ENCODE peak calls at places on chromosomes 7 and 10, in eight cellular contexts. H is left ventricle myocardium inferior; K is CD8-positive, alpha-beta T cell; Z is CD4-positive, alpha-beta T cell; M is A549; Q is heart right ventricle; J is RWPE1; A is aorta. T is an unnamed sample.

GRCh38 chr7:50792342-50793114 is 9.8 kb upstream of the GRB10 start:
- DNase-seq in H (peak), K (no peak), Z (no peak), M (peak), Q (peak), J (no peak), A (peak), T (no peak)

GRCh38 chr7:151926336-151926712 is 29.9 kb upstream of the GALNTL5 start:
- DNase-seq in H (no peak), K (no peak), Z (no peak), M (no peak), Q (no peak), J (no peak), A (no peak), T (no peak)

GRCh38 chr10:78802866-78803265 is 265.9 kb upstream of the ZMIZ1 start:
- DNase-seq in H (peak), K (no peak), Z (no peak), M (no peak), Q (peak), J (peak), A (peak), T (no peak)

GRCh38 chr10:15859531-15859864 is 809 bp downstream of the MINDY3 start:
- DNase-seq in H (no peak), K (no peak), Z (no peak), M (no peak), Q (no peak), J (no peak), A (no peak), T (no peak)

GRCh38 chr7:96739609-96740008 is 30.0 kb upstream of the SEM1 start:
- DNase-seq in H (no peak), K (no peak), Z (no peak), M (no peak), Q (no peak), J (no peak), A (no peak), T (no peak)

GRCh38 chr7:98836811-98837631 is 32.8 kb downstream of the TMEM130 start:
- DNase-seq in H (peak), K (no peak), Z (no peak), M (peak), Q (no peak), J (peak), A (no peak), T (no peak)

GRCh38 chr7:84231157-84231556 is 36.6 kb upstream of the SEMA3A start:
- DNase-seq in H (no peak), K (no peak), Z (no peak), M (no peak), Q (no peak), J (no peak), A (no peak), T (no peak)

GRCh38 chr10:79454259-79454658 is 8.8 kb upstream of the ZCCHC24 start:
- DNase-seq in H (no peak), K (no peak), Z (no peak), M (no peak), Q (no peak), J (peak), A (no peak), T (no peak)

GRCh38 chr10:60200012-60200681 is 189.5 kb downstream of the ANK3 start:
- DNase-seq in H (no peak), K (no peak), Z (no peak), M (no peak), Q (no peak), J (no peak), A (no peak), T (no peak)

GRCh38 chr7:150716368-150716767 is at the start of gene GIMAP1:
- DNase-seq in H (peak), K (peak), Z (peak), M (no peak), Q (peak), J (no peak), A (peak), T (no peak)

GRCh38 chr7:41188163-41189130 is 514.4 kb downstream of the INHBA start:
- DNase-seq in H (no peak), K (no peak), Z (no peak), M (no peak), Q (no peak), J (peak), A (no peak), T (no peak)

GRCh38 chr7:70975816-70976215 is 156.1 kb upstream of the GALNT17 start:
- DNase-seq in H (no peak), K (no peak), Z (no peak), M (no peak), Q (no peak), J (no peak), A (no peak), T (no peak)

GRCh38 chr7:3267928-3268690 is 32.9 kb upstream of the SDK1 start:
- DNase-seq in H (no peak), K (no peak), Z (no peak), M (peak), Q (no peak), J (peak), A (no peak), T (no peak)

GRCh38 chr10:47260505-47261111 is 39.4 kb upstream of the GDF10 start:
- DNase-seq in H (no peak), K (no peak), Z (no peak), M (no peak), Q (no peak), J (no peak), A (no peak), T (no peak)

GRCh38 chr7:77797734-77798393 is 370 bp downstream of the TMEM60 start:
- DNase-seq in H (peak), K (no peak), Z (no peak), M (no peak), Q (no peak), J (peak), A (no peak), T (peak)

GRCh38 chr7:157904211-157904865 is 567.5 kb downstream of the DNAJB6 start:
- DNase-seq in H (no peak), K (no peak), Z (no peak), M (no peak), Q (no peak), J (no peak), A (no peak), T (no peak)

GRCh38 chr10:13808556-13809391 is 222.0 kb downstream of the PRPF18 start:
- DNase-seq in H (no peak), K (no peak), Z (no peak), M (no peak), Q (no peak), J (no peak), A (no peak), T (no peak)

GRCh38 chr7:49635800-49636199 is 137.6 kb upstream of the VWC2 start:
- DNase-seq in H (no peak), K (no peak), Z (no peak), M (no peak), Q (no peak), J (no peak), A (no peak), T (no peak)

GRCh38 chr7:87944547-87944946 is 10.5 kb downstream of the ADAM22 start:
- DNase-seq in H (no peak), K (no peak), Z (no peak), M (no peak), Q (no peak), J (no peak), A (no peak), T (no peak)

GRCh38 chr10:78983608-78984007 is 85.2 kb upstream of the ZMIZ1 start:
- DNase-seq in H (no peak), K (no peak), Z (no peak), M (no peak), Q (no peak), J (no peak), A (no peak), T (no peak)

GRCh38 chr10:112347709-112348671 is 25.9 kb upstream of the ACSL5 start:
- DNase-seq in H (no peak), K (no peak), Z (no peak), M (no peak), Q (no peak), J (no peak), A (no peak), T (no peak)
- H3K27ac ChIP-seq in H (no peak), K (no peak), Z (no peak), M (no peak), Q (no peak), J (no peak), A (no peak), T (no peak)

GRCh38 chr10:122056431-122057094 is 67.6 kb downstream of the TACC2 start:
- DNase-seq in H (no peak), K (no peak), Z (no peak), M (no peak), Q (no peak), J (peak), A (no peak), T (no peak)
- H3K27ac ChIP-seq in H (peak), K (no peak), Z (no peak), M (peak), Q (no peak), J (peak), A (no peak), T (no peak)

DNA sequence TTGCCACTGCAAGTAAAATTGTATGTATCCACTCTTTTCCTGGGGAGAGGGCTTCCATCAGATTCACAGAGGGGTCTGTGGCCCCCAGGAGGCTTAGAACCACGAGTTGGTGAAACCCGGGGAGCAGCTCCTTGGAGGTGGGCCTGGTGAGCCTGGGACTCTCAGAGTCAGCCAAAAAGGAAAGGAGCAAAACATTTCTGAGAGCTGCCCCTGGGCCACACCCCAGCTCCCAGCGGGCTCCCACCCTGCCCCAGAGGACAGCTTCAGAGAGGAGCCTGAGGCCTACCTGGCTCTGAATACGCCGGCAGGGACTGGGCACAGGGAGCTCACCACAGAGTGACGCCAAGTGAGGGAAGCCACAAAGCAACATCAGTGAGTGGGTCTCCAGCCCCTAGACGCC is 56.9 kb downstream of the SH3PXD2A start:
- DNase-seq in H (peak), K (no peak), Z (no peak), M (no peak), Q (no peak), J (no peak), A (no peak), T (no peak)
- H3K27ac ChIP-seq in H (no peak), K (no peak), Z (no peak), M (no peak), Q (no peak), J (peak), A (no peak), T (no peak)

GRCh38 chr10:103884681-103885139 is 29.3 kb upstream of the SH3PXD2A start:
- DNase-seq in H (no peak), K (no peak), Z (no peak), M (peak), Q (peak), J (peak), A (no peak), T (peak)
- H3K27ac ChIP-seq in H (peak), K (no peak), Z (no peak), M (peak), Q (no peak), J (peak), A (peak), T (no peak)

DNA sequence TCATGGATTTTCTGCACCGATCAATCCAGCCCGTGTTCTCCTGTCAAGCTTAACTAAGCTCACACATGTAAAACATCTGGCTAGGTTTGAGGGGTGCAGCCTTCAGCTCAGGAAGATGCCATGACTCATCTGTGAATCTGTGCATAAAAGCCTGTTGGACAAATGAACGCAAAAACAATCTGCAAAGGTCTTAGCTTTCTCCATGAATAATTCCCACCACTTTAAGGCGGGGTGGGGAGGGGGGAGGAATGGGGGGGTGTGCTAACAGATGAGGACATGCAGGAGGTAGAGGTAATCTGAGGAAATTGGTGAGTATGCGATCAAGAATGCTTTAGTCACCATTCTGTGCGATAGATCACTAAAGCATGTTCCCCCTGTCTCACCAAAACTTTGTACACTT is 4.8 kb downstream of the DOCK4 start:
- DNase-seq in H (no peak), K (no peak), Z (no peak), M (no peak), Q (no peak), J (peak), A (no peak), T (no peak)
- H3K27ac ChIP-seq in H (no peak), K (no peak), Z (no peak), M (peak), Q (no peak), J (no peak), A (no peak), T (no peak)

GRCh38 chr10:76962851-76963250 is 674.8 kb downstream of the KCNMA1 start:
- DNase-seq in H (no peak), K (no peak), Z (no peak), M (no peak), Q (no peak), J (no peak), A (no peak), T (no peak)

DNA sequence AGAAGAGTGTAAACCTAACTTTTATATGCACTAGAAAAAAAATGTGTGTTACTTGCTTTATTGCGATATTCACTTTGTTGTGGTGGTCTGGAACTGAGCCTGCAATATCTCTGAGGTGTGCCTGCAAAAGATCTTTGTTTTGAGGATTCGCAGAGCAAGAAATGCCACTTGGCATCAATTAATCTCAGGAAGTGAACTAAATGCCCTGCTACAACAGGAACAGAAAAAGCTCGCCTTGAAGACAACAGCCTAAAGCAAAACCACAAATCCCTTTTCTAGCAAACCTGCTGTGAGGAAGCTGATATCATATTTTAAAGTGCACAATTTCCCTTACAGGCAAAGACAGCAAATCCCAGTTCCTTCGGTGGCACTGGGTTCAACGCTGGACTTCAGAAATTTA is 675.8 kb downstream of the KCNMA1 start:
- DNase-seq in H (no peak), K (no peak), Z (no peak), M (no peak), Q (no peak), J (no peak), A (no peak), T (no peak)
- H3K27ac ChIP-seq in H (no peak), K (no peak), Z (no peak), M (no peak), Q (no peak), J (no peak), A (no peak), T (no peak)

DNA sequence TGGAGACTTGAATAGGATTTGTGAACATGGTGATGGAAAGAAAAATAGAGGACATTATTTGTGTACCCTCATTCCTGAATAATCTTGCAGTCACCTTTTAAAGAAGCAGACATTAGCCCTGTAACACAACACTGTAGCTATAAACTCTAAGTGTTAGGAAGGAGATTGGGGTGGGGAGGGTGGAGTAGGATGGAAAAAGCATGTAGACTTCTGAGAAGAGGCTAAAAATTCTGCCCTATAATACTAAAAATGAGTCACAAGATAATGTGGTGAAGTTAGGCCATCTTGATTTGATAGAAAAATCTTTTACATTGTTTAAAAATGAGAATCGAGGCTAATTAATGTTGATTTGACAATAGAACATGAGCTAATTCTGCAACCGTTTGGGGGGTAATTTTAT is 128.8 kb downstream of the LCOR start:
- DNase-seq in H (no peak), K (no peak), Z (no peak), M (no peak), Q (no peak), J (no peak), A (no peak), T (no peak)
- H3K27ac ChIP-seq in H (no peak), K (no peak), Z (no peak), M (no peak), Q (no peak), J (no peak), A (no peak), T (no peak)

T was measured in caudate nucleus.